ENCODE peak calls at places on chromosomes 7 and 10, in six cellular contexts. V, A, P, J, Z and N are unnamed samples.

GRCh38 chr7:92671502-92672169 is 81.4 kb upstream of the FAM133B start:
- DNase-seq in A (no peak), P (no peak), Z (no peak), J (no peak), V (no peak), N (no peak)

GRCh38 chr10:119728172-119728800 is 2.4 kb downstream of the INPP5F start:
- DNase-seq in J (no peak), P (no peak), A (no peak), V (no peak), Z (no peak), N (no peak)

GRCh38 chr10:4586756-4587155 is 239.3 kb upstream of the AKR1E2 start:
- DNase-seq in V (no peak), P (no peak), Z (no peak), J (no peak), A (peak; percentile 36), N (no peak)

GRCh38 chr7:76346778-76347177 is 12.0 kb downstream of the YWHAG start:
- DNase-seq in J (no peak), Z (no peak), A (no peak), V (no peak), P (no peak), N (no peak)

GRCh38 chr10:46539596-46540411 is 16.7 kb downstream of the GPRIN2 start:
- DNase-seq in P (no peak), Z (no peak), A (no peak), V (peak; percentile 32), J (peak; percentile 1), N (peak; percentile 59)

GRCh38 chr7:44259547-44260457 is 59.0 kb downstream of the YKT6 start:
- DNase-seq in A (peak; percentile 82), P (no peak), J (no peak), Z (peak; percentile 70), V (peak; percentile 48), N (peak; percentile 87)

GRCh38 chr7:139340808-139341057 is 404 bp upstream of the FMC1 start:
- DNase-seq in V (no peak), J (no peak), A (no peak), Z (no peak), P (no peak), N (no peak)

GRCh38 chr10:12540341-12540781 is 191.0 kb downstream of the CAMK1D start:
- DNase-seq in P (no peak), V (no peak), Z (no peak), J (no peak), A (no peak), N (no peak)

GRCh38 chr7:23685770-23686169 is 5.8 kb downstream of the FAM221A start:
- DNase-seq in Z (no peak), P (no peak), J (no peak), V (no peak), A (no peak), N (no peak)

GRCh38 chr10:86446424-86446823 is 75.2 kb downstream of the WAPL start:
- DNase-seq in P (no peak), Z (no peak), J (no peak), V (no peak), A (no peak), N (no peak)

GRCh38 chr7:155206286-155207020 is 91.2 kb upstream of the INSIG1 start:
- DNase-seq in P (peak; percentile 86), V (peak; percentile 83), Z (no peak), J (no peak), A (peak; percentile 31), N (peak; percentile 80)

GRCh38 chr7:2522780-2523433 is 3.3 kb downstream of the LFNG start:
- DNase-seq in A (no peak), J (no peak), Z (peak; percentile 87), V (no peak), P (no peak), N (no peak)

GRCh38 chr10:46020871-46021553 is 9.4 kb downstream of the NCOA4 start:
- DNase-seq in V (no peak), A (no peak), J (no peak), P (no peak), Z (no peak), N (no peak)

GRCh38 chr7:91894781-91895480 is 14.4 kb upstream of the MTERF1 start:
- DNase-seq in V (no peak), P (no peak), A (no peak), Z (no peak), J (no peak), N (no peak)

GRCh38 chr10:89283174-89283987 is 18.5 kb upstream of the IFIT2 start:
- DNase-seq in V (no peak), Z (no peak), A (no peak), P (no peak), J (peak; percentile 7), N (no peak)

GRCh38 chr10:124740374-124741280 is 3.6 kb downstream of the FAM53B start:
- DNase-seq in V (peak; percentile 79), Z (no peak), A (no peak), J (peak; percentile 34), P (no peak), N (peak; percentile 82)

GRCh38 chr7:55534262-55534915 is 37.9 kb downstream of the VOPP1 start:
- DNase-seq in A (no peak), P (peak; percentile 96), J (no peak), V (peak; percentile 72), Z (peak; percentile 30), N (peak; percentile 73)

GRCh38 chr10:43203491-43204393 is 63.1 kb downstream of the RASGEF1A start:
- DNase-seq in Z (peak; percentile 7), V (no peak), P (no peak), J (peak; percentile 68), A (no peak), N (no peak)

GRCh38 chr10:71434760-71435394 is 38.2 kb downstream of the CDH23 start:
- DNase-seq in V (no peak), P (no peak), A (no peak), Z (no peak), J (no peak), N (no peak)

GRCh38 chr7:6242561-6242960 is 29.9 kb downstream of the CYTH3 start:
- DNase-seq in V (no peak), P (no peak), Z (no peak), A (no peak), J (no peak), N (no peak)

GRCh38 chr7:28239823-28240204 is 59.2 kb upstream of the JAZF1 start:
- DNase-seq in A (no peak), P (no peak), J (no peak), Z (no peak), V (no peak), N (no peak)

GRCh38 chr7:25926009-25926408 is 226.0 kb upstream of the NFE2L3 start:
- DNase-seq in Z (no peak), A (no peak), J (no peak), V (peak; percentile 50), P (no peak), N (no peak)

GRCh38 chr10:108601856-108602255 is 1321.5 kb downstream of the XPNPEP1 start:
- DNase-seq in Z (no peak), J (no peak), P (no peak), A (no peak), V (no peak), N (no peak)

GRCh38 chr7:128752251-128752650 is 13.1 kb downstream of the CALU start:
- DNase-seq in P (no peak), Z (no peak), V (no peak), J (no peak), A (no peak), N (no peak)

GRCh38 chr10:28722065-28722803 is 44.9 kb downstream of the BAMBI start:
- DNase-seq in V (peak; percentile 36), P (no peak), A (no peak), J (peak; percentile 53), Z (no peak), N (peak; percentile 65)

DNA sequence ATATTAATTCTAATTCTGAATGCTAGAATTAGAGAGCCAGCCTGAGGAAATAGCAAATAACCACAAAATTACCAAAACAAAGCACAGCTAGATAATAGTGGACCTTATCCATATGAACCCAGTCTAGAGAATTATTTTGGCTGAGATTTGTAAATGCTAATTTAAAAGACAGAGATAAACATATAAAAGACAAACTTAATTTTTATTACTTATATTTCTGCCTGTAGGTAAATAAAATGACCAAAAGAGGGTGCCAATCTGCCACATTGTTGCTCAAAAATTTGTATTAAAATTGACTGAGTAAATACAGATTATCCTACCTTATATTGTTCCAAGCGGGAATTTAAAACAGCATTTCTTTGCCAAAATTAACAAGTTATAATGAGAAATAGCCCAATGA is 20.2 kb downstream of the RTKN2 start:
- DNase-seq in V (no peak), A (no peak), J (no peak), Z (no peak), P (no peak), N (no peak)
- TF ChIP-seq CTCF in V (no peak), A (peak; percentile 30), J (no peak), Z (no peak), P (no peak), N (no peak)

DNA sequence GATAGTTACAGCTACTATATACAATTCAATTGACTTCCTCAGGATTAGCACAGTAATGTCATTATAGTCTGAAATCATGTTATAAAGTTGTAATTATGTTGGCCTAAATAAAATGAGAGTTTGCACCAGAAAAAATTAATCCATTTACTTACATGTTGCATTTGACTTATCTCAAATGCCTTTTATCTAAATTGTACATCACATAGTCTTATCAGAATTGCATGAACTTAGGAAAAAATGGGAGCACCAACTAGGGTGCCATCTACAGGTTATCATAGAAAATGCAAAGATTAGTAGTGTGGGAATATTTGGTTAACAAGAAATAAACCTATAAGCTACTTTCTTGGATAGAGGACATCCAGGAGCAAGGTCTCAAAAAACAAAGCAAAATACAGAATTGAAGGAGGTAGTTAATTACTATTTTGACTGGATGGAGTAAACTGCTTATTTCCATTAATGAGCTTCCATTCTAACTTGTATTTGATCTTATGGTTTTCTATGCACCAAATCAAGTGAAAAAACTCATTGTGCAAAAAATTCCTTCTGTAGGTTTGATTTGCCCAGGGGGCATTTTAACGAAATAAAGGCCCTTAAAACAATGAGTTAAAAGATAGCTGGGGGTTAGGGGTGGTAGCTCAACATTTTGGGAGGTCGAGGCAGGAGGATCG is 60.0 kb upstream of the ORC5 start:
- DNase-seq in A (no peak), Z (no peak), P (no peak), J (no peak), V (no peak), N (no peak)
- TF ChIP-seq CTCF in A (peak; percentile 57), Z (no peak), P (peak; percentile 42), J (peak; percentile 42), V (no peak), N (no peak)

GRCh38 chr7:149850007-149850594 is 11.9 kb downstream of the ZNF862 start:
- DNase-seq in V (no peak), P (no peak), J (no peak), A (no peak), Z (no peak), N (no peak)
- TF ChIP-seq CTCF in V (no peak), P (no peak), J (no peak), A (no peak), Z (no peak), N (no peak)

DNA sequence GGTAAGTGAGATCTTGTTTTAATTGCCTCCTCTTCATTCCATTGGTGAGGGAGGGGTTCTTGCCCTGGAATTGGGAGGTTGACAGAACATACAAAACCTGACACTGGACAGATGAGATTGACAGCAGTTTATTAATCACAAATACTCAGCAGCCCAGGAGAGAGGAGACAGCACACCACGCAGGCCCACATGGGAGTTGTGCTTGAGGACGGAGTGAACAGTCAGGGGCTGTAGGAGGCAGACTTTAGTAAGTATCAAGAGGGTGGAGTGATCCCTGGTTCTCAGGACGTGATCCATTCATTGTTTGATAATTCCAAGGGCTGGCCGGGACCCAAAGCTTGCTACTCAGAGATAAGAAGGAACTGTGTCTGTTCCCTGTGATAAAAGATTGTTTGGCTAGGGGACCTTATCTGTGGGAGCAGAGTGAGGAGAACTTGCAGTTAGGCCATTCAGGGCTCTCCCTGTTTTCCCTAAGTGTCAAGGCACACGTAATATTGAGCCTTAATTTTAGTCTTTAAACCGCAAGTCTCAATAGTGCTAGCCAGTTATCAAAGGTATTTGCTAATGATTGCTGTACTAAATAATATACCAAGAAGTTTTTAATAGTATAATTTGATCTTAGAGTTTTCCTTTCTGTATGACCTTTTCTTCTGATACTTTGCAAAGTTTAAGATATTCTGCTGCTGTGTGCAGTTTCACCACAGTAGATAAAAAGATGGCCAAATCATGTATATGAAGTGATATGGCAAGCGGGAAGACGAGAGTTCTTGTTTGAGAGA is 14.5 kb downstream of the CAPZA2 start:
- DNase-seq in V (peak; percentile 35), Z (no peak), J (no peak), P (no peak), A (no peak), N (no peak)
- TF ChIP-seq CTCF in V (no peak), Z (no peak), J (no peak), P (no peak), A (no peak), N (no peak)